ENCODE peak calls at places on chromosomes 4 and X, in eight cellular contexts. O is foreskin fibroblast, Z is AG09309, Y is endothelial cell, U is fibroblast of mammary gland, W is MCF 10A, T is GM23338, M is fibroblast of the aortic adventitia. H is an unnamed sample.

GRCh38 chrX:54358424-54359211 is 772 bp upstream of the WNK3 start:
- DNase-seq in O (peak), T (peak), Z (no peak), U (peak), M (peak), W (no peak), Y (peak), H (peak)

GRCh38 chrX:6941041-6941440 is 206.5 kb upstream of the STS start:
- DNase-seq in U (peak), Y (no peak), T (no peak), O (peak), Z (no peak), M (peak), W (no peak), H (no peak)

GRCh38 chr4:742742-743311 is 37.2 kb downstream of the PCGF3 start:
- DNase-seq in O (peak), U (peak), M (peak), Y (peak), T (peak), W (peak), Z (no peak), H (peak)

GRCh38 chr4:33696066-33696465 is 2548.2 kb downstream of the ARAP2 start:
- DNase-seq in M (peak), U (peak), W (peak), Y (no peak), T (no peak), O (peak), Z (no peak), H (no peak)

GRCh38 chr4:17613761-17614415 is 553 bp upstream of the MED28 start:
- DNase-seq in M (no peak), Z (peak), O (peak), T (peak), U (peak), W (peak), Y (no peak), H (peak)

GRCh38 chr4:53507671-53508286 is 83.5 kb downstream of the LNX1 start:
- DNase-seq in Z (peak), M (peak), U (peak), W (peak), T (no peak), Y (no peak), O (no peak), H (no peak)

GRCh38 chr4:1596393-1596792 is 87.7 kb downstream of the FAM53A start:
- DNase-seq in T (peak), Y (no peak), U (no peak), M (no peak), W (no peak), Z (no peak), O (no peak), H (no peak)

GRCh38 chrX:15334561-15334960 is 762 bp downstream of the PIGA start:
- DNase-seq in W (no peak), Z (no peak), M (peak), U (peak), Y (no peak), T (no peak), O (no peak), H (no peak)

GRCh38 chrX:7120578-7121219 is 26.8 kb upstream of the STS start:
- DNase-seq in W (peak), Z (no peak), M (peak), O (peak), U (peak), Y (no peak), T (no peak), H (no peak)

GRCh38 chr4:121736735-121737351 is 28.1 kb downstream of the SMIM43 start:
- DNase-seq in Y (peak), W (peak), U (peak), M (peak), T (peak), Z (no peak), O (peak), H (peak)

GRCh38 chr4:69689530-69690111 is 36.6 kb upstream of the UGT2A1 start:
- DNase-seq in W (peak), M (peak), U (peak), Y (no peak), T (peak), Z (no peak), O (no peak), H (no peak)

GRCh38 chr4:140158234-140159030 is 4.4 kb upstream of the MAML3 start:
- DNase-seq in U (peak), T (no peak), Z (no peak), M (peak), W (peak), O (no peak), Y (no peak), H (no peak)

GRCh38 chr4:52038109-52038912 is at the start of gene SGCB:
- DNase-seq in T (peak), Z (no peak), W (peak), Y (peak), U (peak), M (no peak), O (peak), H (peak)

GRCh38 chrX:101230636-101231035 is 11.1 kb downstream of the DRP2 start:
- DNase-seq in T (no peak), O (peak), Z (no peak), U (peak), M (no peak), Y (no peak), W (peak), H (no peak)

GRCh38 chr4:78688385-78688784 is 87.8 kb upstream of the BMP2K start:
- DNase-seq in T (no peak), Z (no peak), U (peak), Y (no peak), W (peak), M (no peak), O (no peak), H (no peak)

GRCh38 chr4:7031526-7032449 is 11.4 kb upstream of the TADA2B start:
- DNase-seq in T (no peak), U (no peak), Z (no peak), W (no peak), Y (no peak), O (no peak), M (no peak), H (no peak)

GRCh38 chr4:30208731-30209435 is 511.3 kb upstream of the PCDH7 start:
- DNase-seq in M (no peak), T (no peak), W (peak), Z (peak), Y (no peak), O (no peak), U (peak), H (no peak)

GRCh38 chr4:8557151-8558076 is 22.8 kb upstream of the GPR78 start:
- DNase-seq in T (no peak), Z (no peak), O (no peak), U (no peak), W (no peak), M (no peak), Y (no peak), H (no peak)

GRCh38 chr4:110636677-110637407 is 14.0 kb upstream of the PITX2 start:
- DNase-seq in M (peak), T (peak), U (peak), Y (peak), W (no peak), O (peak), Z (peak), H (no peak)

GRCh38 chr4:35734381-35735098 is 509.8 kb downstream of the ARAP2 start:
- DNase-seq in Y (no peak), Z (no peak), W (no peak), U (no peak), T (no peak), M (no peak), O (no peak), H (no peak)

GRCh38 chrX:15336023-15336413 is 695 bp upstream of the PIGA start:
- DNase-seq in M (peak), O (peak), W (peak), T (peak), Z (peak), Y (peak), U (peak), H (no peak)

GRCh38 chr4:4361883-4362282 is 25.0 kb upstream of the NSG1 start:
- DNase-seq in M (no peak), Z (no peak), T (no peak), O (no peak), W (no peak), Y (no peak), U (no peak), H (no peak)

GRCh38 chr4:182978152-182978827 is 61.1 kb upstream of the DCTD start:
- DNase-seq in W (no peak), U (no peak), M (peak), O (no peak), Y (no peak), Z (no peak), T (no peak), H (no peak)

GRCh38 chr4:7540654-7541413 is 106.1 kb upstream of the PSAPL1 start:
- DNase-seq in U (no peak), M (no peak), Z (no peak), Y (no peak), T (no peak), W (no peak), O (no peak), H (no peak)

GRCh38 chrX:15221321-15221720 is 48.6 kb downstream of the ASB9 start:
- DNase-seq in M (no peak), T (no peak), W (no peak), Z (no peak), U (no peak), O (no peak), Y (no peak), H (no peak)

GRCh38 chr4:115944146-115944905 is 830.9 kb upstream of the NDST4 start:
- DNase-seq in M (no peak), Y (no peak), Z (no peak), W (no peak), U (no peak), T (no peak), O (no peak), H (no peak)

GRCh38 chr4:98657531-98658286 is 702 bp downstream of the TSPAN5 start:
- DNase-seq in M (peak), Y (peak), Z (no peak), O (peak), U (peak), T (peak), W (peak), H (no peak)

GRCh38 chrX:132918523-132918922 is 39.9 kb downstream of the HS6ST2 start:
- DNase-seq in M (no peak), T (peak), U (no peak), Y (no peak), W (no peak), Z (no peak), O (no peak), H (no peak)

GRCh38 chr4:3257691-3258482 is 8.9 kb downstream of the MSANTD1 start:
- DNase-seq in T (no peak), U (peak), W (peak), Z (peak), M (peak), Y (no peak), O (peak), H (no peak)

GRCh38 chrX:44770111-44770510 is 73.7 kb upstream of the DUSP21 start:
- DNase-seq in Y (no peak), Z (no peak), U (no peak), W (peak), O (no peak), M (peak), T (no peak), H (no peak)

GRCh38 chr4:10078481-10079233 is 37.9 kb downstream of the WDR1 start:
- DNase-seq in W (no peak), T (no peak), M (no peak), Y (no peak), O (no peak), Z (no peak), U (no peak), H (no peak)

GRCh38 chrX:16444353-16444752 is 205.6 kb upstream of the S100G start:
- DNase-seq in O (no peak), T (no peak), U (peak), W (peak), Y (no peak), M (peak), Z (no peak), H (no peak)

GRCh38 chr4:48360285-48360965 is 19.1 kb downstream of the SLAIN2 start:
- DNase-seq in U (peak), T (no peak), O (peak), Z (peak), M (peak), Y (no peak), W (peak), H (no peak)

GRCh38 chr4:158161561-158162354 is 11.1 kb downstream of the GASK1B start:
- DNase-seq in U (peak), O (peak), Y (no peak), W (peak), Z (no peak), M (peak), T (no peak), H (no peak)

GRCh38 chrX:130343411-130343810 is 3.7 kb downstream of the SLC25A14 start:
- DNase-seq in W (no peak), Z (no peak), U (no peak), Y (no peak), O (no peak), M (peak), T (no peak), H (no peak)
- TF ChIP-seq CTCF in W (no peak), Z (no peak), U (no peak), Y (no peak), O (no peak), M (no peak), T (no peak), H (no peak)

DNA sequence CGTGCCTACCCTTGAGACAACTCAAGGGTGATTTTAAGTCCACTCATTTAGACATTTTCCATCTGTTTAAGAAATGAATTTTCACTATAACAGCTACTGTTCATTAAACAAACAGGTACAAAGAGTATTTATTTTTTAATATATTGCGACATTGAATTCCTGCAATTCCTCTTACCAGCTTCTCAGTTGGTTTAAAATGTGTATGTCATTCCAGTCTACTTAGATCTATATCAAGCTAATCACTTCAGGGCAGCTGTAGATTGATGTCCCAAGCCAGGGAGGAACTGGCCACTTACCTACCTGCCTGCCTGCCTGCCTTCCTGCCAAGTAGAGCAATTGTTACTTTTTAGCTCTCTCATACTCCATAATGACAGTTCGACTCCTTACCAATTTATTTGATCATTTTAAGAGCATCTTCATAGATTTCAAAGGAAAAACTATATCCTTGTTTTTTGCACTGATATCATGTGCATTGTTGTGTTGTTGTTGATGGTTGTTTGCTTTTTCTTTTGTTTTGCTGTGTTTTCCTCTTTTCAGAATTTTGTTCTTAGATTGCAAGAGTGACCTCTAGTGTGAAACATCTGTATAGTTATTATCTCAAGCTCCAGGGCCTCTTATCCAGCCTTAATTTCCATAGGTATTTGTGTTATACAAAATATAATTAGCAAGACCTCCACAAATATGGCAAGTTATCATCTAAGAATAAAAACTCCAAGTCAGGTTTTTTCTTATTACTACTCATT is 120.9 kb upstream of the NRK start:
- DNase-seq in M (peak), T (peak), O (no peak), Z (no peak), Y (no peak), W (peak), U (peak), H (no peak)
- TF ChIP-seq CTCF in M (peak), T (peak), O (no peak), Z (no peak), Y (no peak), W (peak), U (peak), H (peak)

GRCh38 chr4:75653845-75654503 is 19.2 kb downstream of the G3BP2 start:
- DNase-seq in Z (no peak), T (peak), M (peak), U (peak), W (peak), O (no peak), Y (peak), H (no peak)
- TF ChIP-seq CTCF in Z (peak), T (peak), M (peak), U (peak), W (peak), O (peak), Y (peak), H (peak)

GRCh38 chrX:137430301-137430700 is 135.6 kb upstream of the ZIC3 start:
- DNase-seq in U (no peak), W (no peak), Y (no peak), M (no peak), O (no peak), Z (no peak), T (peak), H (no peak)

GRCh38 chrX:137427061-137427778 is 138.7 kb upstream of the ZIC3 start:
- DNase-seq in U (no peak), M (no peak), T (peak), O (no peak), W (no peak), Z (no peak), Y (peak), H (no peak)

GRCh38 chrX:137427813-137428212 is 138.1 kb upstream of the ZIC3 start:
- DNase-seq in T (peak), U (no peak), Y (no peak), W (no peak), O (no peak), M (no peak), Z (no peak), H (no peak)

GRCh38 chrX:137428251-137428661 is 137.7 kb upstream of the ZIC3 start:
- DNase-seq in O (no peak), Z (no peak), T (peak), Y (peak), W (no peak), M (no peak), U (no peak), H (no peak)

DNA sequence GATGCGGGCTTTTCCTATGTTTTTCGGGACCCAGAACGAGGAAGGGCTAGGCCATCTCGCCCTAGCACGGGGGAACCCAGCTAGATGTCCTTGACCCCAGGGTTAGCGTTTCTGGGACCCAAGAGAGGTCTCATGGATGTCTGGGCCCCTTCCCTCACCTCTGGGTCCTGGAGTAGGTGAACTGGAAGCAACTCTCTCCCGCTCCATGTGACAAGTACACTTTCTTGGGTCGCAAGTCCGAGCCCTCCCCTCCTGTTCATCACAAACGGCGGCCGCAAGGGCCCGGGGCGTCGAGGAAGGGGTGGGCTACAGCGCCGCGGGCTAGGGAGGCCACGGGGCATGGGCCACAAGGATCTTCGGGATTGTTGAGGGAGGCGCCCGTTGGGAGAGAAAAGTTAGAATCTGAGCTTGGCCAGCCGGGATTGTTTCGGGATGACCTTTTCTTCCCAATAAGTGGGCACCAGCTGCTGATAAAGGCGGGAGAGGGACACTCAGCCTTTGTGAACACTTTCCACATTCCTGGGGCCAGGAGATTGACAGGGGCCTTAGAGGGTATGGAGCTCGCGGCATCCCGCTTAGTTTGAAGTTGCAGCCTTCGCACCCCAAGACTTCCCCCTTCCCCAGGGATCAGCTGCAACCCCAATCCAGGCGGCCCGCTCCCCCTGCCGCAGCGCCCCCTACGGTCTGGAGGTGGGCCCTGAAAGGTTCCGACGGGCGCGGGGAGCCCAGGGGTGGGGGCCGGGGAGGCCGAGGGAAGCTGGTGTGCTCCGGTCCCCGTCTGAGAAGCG is 137.0 kb upstream of the ZIC3 start:
- DNase-seq in Z (no peak), O (no peak), Y (peak), W (no peak), M (no peak), T (peak), U (no peak), H (no peak)
- TF ChIP-seq CTCF in Z (no peak), O (no peak), Y (no peak), W (no peak), M (no peak), T (peak), U (no peak), H (peak)

GRCh38 chr4:181908168-181908567 is 335.0 kb upstream of the TENM3 start:
- DNase-seq in M (no peak), Z (no peak), Y (no peak), T (no peak), U (no peak), W (no peak), O (no peak), H (no peak)
- TF ChIP-seq CTCF in M (no peak), Z (no peak), Y (no peak), T (no peak), U (no peak), W (no peak), O (no peak), H (no peak)

GRCh38 chr4:97548943-97549583 is 594.2 kb downstream of the STPG2 start:
- DNase-seq in T (no peak), U (no peak), O (no peak), Z (no peak), M (no peak), W (no peak), Y (no peak), H (no peak)
- TF ChIP-seq CTCF in T (no peak), U (no peak), O (no peak), Z (no peak), M (no peak), W (no peak), Y (no peak), H (no peak)

GRCh38 chrX:93420090-93420489 is 253.3 kb downstream of the NAP1L3 start:
- DNase-seq in W (peak), Y (no peak), T (no peak), Z (no peak), U (no peak), O (no peak), M (no peak), H (no peak)

GRCh38 chrX:93420635-93421034 is 252.7 kb downstream of the NAP1L3 start:
- DNase-seq in T (no peak), M (peak), Z (no peak), U (no peak), Y (no peak), W (peak), O (no peak), H (no peak)

GRCh38 chrX:93428497-93428896 is 244.9 kb downstream of the NAP1L3 start:
- DNase-seq in U (no peak), M (no peak), W (no peak), O (no peak), Z (no peak), T (no peak), Y (no peak), H (no peak)

GRCh38 chrX:93419642-93420041 is 253.7 kb downstream of the NAP1L3 start:
- DNase-seq in W (no peak), T (no peak), Y (no peak), Z (no peak), U (no peak), O (no peak), M (no peak), H (no peak)

GRCh38 chrX:93422693-93423092 is 250.7 kb downstream of the NAP1L3 start:
- DNase-seq in M (peak), O (no peak), W (peak), Z (no peak), Y (peak), U (peak), T (peak), H (peak)
- TF ChIP-seq CTCF in M (peak), O (no peak), W (peak), Z (peak), Y (peak), U (peak), T (peak), H (peak)

GRCh38 chrX:43469391-43470054 is 186.6 kb upstream of the MAOA start:
- DNase-seq in Y (no peak), U (no peak), M (no peak), T (no peak), Z (no peak), W (peak), O (no peak), H (no peak)

DNA sequence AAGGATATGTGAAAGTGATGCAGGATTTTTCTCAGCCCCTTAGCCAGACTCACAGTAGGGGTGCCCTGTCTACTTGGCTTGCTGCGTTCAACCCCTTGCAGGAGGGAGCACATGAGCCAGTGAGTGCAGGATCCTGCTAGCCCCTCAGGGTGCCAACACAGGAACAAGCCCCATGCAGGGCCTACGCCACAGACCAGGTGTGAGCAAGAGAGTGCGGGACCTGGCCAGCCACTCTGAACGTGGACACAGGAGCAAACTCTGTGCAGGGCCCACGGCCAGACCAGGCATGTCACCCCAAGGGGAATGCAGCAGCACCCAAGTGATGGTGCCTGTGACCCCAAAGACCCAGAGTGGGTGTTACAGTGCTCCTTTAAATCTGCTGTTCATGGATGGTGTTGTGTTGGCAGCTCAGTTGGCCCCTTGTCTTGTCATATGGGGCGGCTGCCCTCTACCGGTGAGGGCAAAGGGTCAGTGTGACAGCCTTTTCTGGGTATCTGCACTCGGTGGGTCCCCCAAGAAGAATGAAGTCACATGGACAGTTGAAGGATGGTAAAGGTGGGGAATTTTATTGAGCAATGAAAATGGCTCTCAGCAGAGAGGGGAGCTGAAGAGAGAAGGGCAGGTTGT is 188.4 kb upstream of the MAOA start:
- DNase-seq in W (peak), U (no peak), T (peak), M (no peak), Y (no peak), Z (no peak), O (no peak), H (no peak)
- TF ChIP-seq CTCF in W (peak), U (no peak), T (peak), M (no peak), Y (no peak), Z (no peak), O (no peak), H (no peak)

H was measured in progenitor cell of endocrine pancreas.